ENCODE peak calls at places on chromosome 20, in ten cellular contexts. A is NCI-H1694 treated with DMSO at 0.1 percent for 48 hours; E is HTR-8/SVneo; U is Right ventricle myocardium inferior; G is adipocyte; O is NCI-H1105; M is T-helper 2 cell; V is activated T-cell treated with anti-CD3 and anti-CD28 coated beads, Interleukin-2, amount 50 U/mL, for 4 hours; Q is cardiac muscle cell; D is stimulated activated CD4-positive, alpha-beta T cell treated with anti-CD3 and anti-CD28 coated beads, Interleukin-1b, Interleukin-23, amount 100 ng/mL, for 4 hours. K is an unnamed sample.

GRCh38 chr20:3000852-3001523 is 42.4 kb upstream of the GNRH2 start:
- DNase-seq in A (peak), E (no peak), U (no peak), G (peak), O (peak), M (no peak), V (no peak), Q (peak), D (no peak), K (peak)

GRCh38 chr20:58997141-58997770 is 9.8 kb downstream of the CTSZ start:
- DNase-seq in A (no peak), E (no peak), U (no peak), G (no peak), O (no peak), M (no peak), V (no peak), Q (no peak), D (no peak), K (no peak)

GRCh38 chr20:49490689-49491088 is 8.2 kb upstream of the KCNB1 start:
- DNase-seq in A (no peak), E (no peak), U (no peak), G (no peak), O (no peak), M (no peak), V (no peak), Q (no peak), D (no peak), K (no peak)

GRCh38 chr20:3686867-3687321 is 5.1 kb upstream of the ADAM33 start:
- DNase-seq in A (peak), E (peak), U (peak), G (peak), O (no peak), M (no peak), V (no peak), Q (peak), D (no peak), K (peak)

GRCh38 chr20:46243707-46244628 is 64.3 kb downstream of the CDH22 start:
- DNase-seq in A (no peak), E (no peak), U (no peak), G (no peak), O (no peak), M (no peak), V (no peak), Q (peak), D (no peak), K (no peak)

GRCh38 chr20:25259358-25259757 is 11.5 kb downstream of the PYGB start:
- DNase-seq in A (no peak), E (no peak), U (no peak), G (no peak), O (no peak), M (no peak), V (no peak), Q (no peak), D (no peak), K (no peak)

GRCh38 chr20:29301624-29302259 is 1955.7 kb upstream of the DEFB115 start:
- DNase-seq in A (no peak), E (no peak), U (peak), G (no peak), O (no peak), M (no peak), V (no peak), Q (no peak), D (no peak), K (no peak)

GRCh38 chr20:48409216-48409615 is 418.6 kb downstream of the PREX1 start:
- DNase-seq in A (no peak), E (no peak), U (no peak), G (no peak), O (no peak), M (no peak), V (no peak), Q (no peak), D (no peak), K (no peak)

GRCh38 chr20:9031951-9032350 is 36.9 kb upstream of the PLCB4 start:
- DNase-seq in A (no peak), E (no peak), U (no peak), G (peak), O (no peak), M (no peak), V (no peak), Q (peak), D (no peak), K (peak)

GRCh38 chr20:21901470-21902275 is 196.2 kb downstream of the PAX1 start:
- DNase-seq in A (no peak), E (no peak), U (peak), G (no peak), O (peak), M (no peak), V (no peak), Q (no peak), D (no peak), K (no peak)

GRCh38 chr20:38186788-38187221 is 21.7 kb upstream of the TGM2 start:
- DNase-seq in A (no peak), E (no peak), U (no peak), G (no peak), O (no peak), M (no peak), V (no peak), Q (no peak), D (no peak), K (peak)

GRCh38 chr20:39269031-39269461 is 306.9 kb downstream of the DHX35 start:
- DNase-seq in A (no peak), E (peak), U (peak), G (peak), O (peak), M (no peak), V (no peak), Q (peak), D (peak), K (peak)

GRCh38 chr20:23435675-23436539 is 3.6 kb upstream of the CSTL1 start:
- DNase-seq in A (peak), E (no peak), U (no peak), G (no peak), O (peak), M (no peak), V (no peak), Q (peak), D (no peak), K (peak)

GRCh38 chr20:61640171-61640570 is 388.1 kb downstream of the CDH4 start:
- DNase-seq in A (no peak), E (no peak), U (no peak), G (no peak), O (no peak), M (no peak), V (no peak), Q (no peak), D (no peak), K (peak)

GRCh38 chr20:34753706-34754461 is 49.7 kb downstream of the TP53INP2 start:
- DNase-seq in A (no peak), E (no peak), U (no peak), G (peak), O (no peak), M (no peak), V (no peak), Q (no peak), D (no peak), K (peak)

GRCh38 chr20:5492941-5493340 is 176.2 kb upstream of the PROKR2 start:
- DNase-seq in A (no peak), E (no peak), U (no peak), G (no peak), O (no peak), M (no peak), V (no peak), Q (no peak), D (no peak), K (no peak)

GRCh38 chr20:33551778-33552177 is 61.9 kb downstream of the CBFA2T2 start:
- DNase-seq in A (no peak), E (no peak), U (no peak), G (no peak), O (no peak), M (no peak), V (no peak), Q (peak), D (no peak), K (no peak)

GRCh38 chr20:62804632-62805364 is at the start of gene OGFR:
- DNase-seq in A (no peak), E (peak), U (peak), G (peak), O (peak), M (peak), V (peak), Q (peak), D (peak), K (peak)

GRCh38 chr20:830011-830521 is 3.4 kb upstream of the FAM110A start:
- DNase-seq in A (no peak), E (no peak), U (no peak), G (peak), O (no peak), M (no peak), V (no peak), Q (peak), D (no peak), K (peak)